ENCODE peak calls at places on chromosomes 16 and 17, in seven cellular contexts. D, M, B, O, V, G and C are unnamed samples. For H3K4me1, the result is how much of the 10 kb centered on the place peaks cover.

GRCh38 chr17:62565817-62566216 is 61.7 kb upstream of the MRC2 start:
- DNase-seq in D (no peak), M (no peak), B (no peak), O (no peak), V (no peak), G (no peak), C (no peak)

GRCh38 chr17:67855504-67856324 is 30.4 kb downstream of the BPTF start:
- DNase-seq in D (no peak), M (no peak), B (no peak), O (no peak), V (no peak), G (no peak), C (no peak)

GRCh38 chr16:11624645-11625607 is 38.2 kb upstream of the LITAF start:
- DNase-seq in D (peak), M (no peak), B (no peak), O (no peak), V (no peak), G (no peak), C (no peak)

GRCh38 chr17:54992797-54993639 is 24.5 kb downstream of the STXBP4 start:
- DNase-seq in D (no peak), M (no peak), B (no peak), O (no peak), V (no peak), G (peak), C (peak)

GRCh38 chr16:19136549-19137196 is 22.9 kb downstream of the ITPRIPL2 start:
- DNase-seq in D (peak), M (peak), B (peak), O (no peak), V (no peak), G (no peak), C (no peak)

GRCh38 chr16:48511071-48511540 is 98.9 kb downstream of the N4BP1 start:
- DNase-seq in D (no peak), M (peak), B (no peak), O (peak), V (no peak), G (no peak), C (no peak)

GRCh38 chr17:1006054-1006453 is 9.1 kb downstream of the TIMM22 start:
- DNase-seq in D (no peak), M (no peak), B (peak), O (peak), V (no peak), G (no peak), C (peak)

GRCh38 chr17:74484066-74484465 is 17.6 kb downstream of the CD300A start:
- DNase-seq in D (peak), M (no peak), B (no peak), O (no peak), V (no peak), G (no peak), C (no peak)

GRCh38 chr16:87138316-87138715 is 178.9 kb downstream of the C16orf95 start:
- DNase-seq in D (no peak), M (peak), B (no peak), O (peak), V (no peak), G (no peak), C (no peak)

GRCh38 chr17:43774304-43775250 is 4.2 kb downstream of the DUSP3 start:
- DNase-seq in D (no peak), M (no peak), B (no peak), O (peak), V (no peak), G (no peak), C (no peak)

GRCh38 chr17:57987582-57988300 is at the start of gene VEZF1:
- DNase-seq in D (peak), M (peak), B (peak), O (peak), V (no peak), G (peak), C (peak)

GRCh38 chr16:19137201-19137601 is 23.4 kb downstream of the ITPRIPL2 start:
- DNase-seq in D (no peak), M (no peak), B (no peak), O (no peak), V (no peak), G (no peak), C (peak)

GRCh38 chr17:19727466-19728113 is 11.2 kb upstream of the SLC47A2 start:
- DNase-seq in D (peak), M (peak), B (peak), O (no peak), V (no peak), G (no peak), C (peak)

GRCh38 chr17:73365934-73366623 is 54.3 kb upstream of the CDC42EP4 start:
- DNase-seq in D (peak), M (no peak), B (no peak), O (no peak), V (no peak), G (no peak), C (no peak)

DNA sequence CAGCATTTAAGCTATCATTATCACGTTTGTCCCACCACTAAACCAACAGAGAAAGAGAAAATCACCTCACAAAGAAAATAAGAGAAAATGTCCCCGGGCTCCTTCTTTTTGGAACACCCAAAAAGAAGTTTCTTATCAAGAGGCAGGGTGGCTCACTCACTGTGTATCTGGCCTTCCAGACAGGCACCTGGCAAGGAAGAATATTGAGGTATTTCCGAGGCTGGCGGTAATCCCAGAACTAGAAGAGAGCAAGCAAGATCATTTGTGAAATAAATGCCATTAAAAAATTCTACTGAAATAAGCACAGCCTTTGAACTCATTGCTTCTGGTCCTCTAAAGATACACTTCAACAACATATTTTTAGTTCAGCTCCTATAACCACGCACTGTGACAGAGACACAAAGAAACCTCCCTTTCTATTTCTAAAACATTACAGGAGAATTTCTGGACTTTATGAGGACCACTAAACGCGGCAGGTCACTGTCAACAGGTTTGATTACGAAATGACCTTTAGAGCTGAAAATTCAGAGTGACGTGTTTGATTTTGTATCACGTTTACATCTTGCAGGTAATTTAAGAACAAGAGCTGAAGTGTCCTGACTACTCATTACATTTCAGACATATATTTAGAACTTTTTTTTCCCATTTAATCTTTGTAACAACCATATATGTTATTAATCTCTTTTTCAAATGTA is 61.0 kb downstream of the WDR59 start:
- DNase-seq in D (peak), M (no peak), B (no peak), O (no peak), V (no peak), G (no peak), C (peak)
- TF ChIP-seq POLR2AphosphoS5 in D (no peak), M (no peak), B (no peak), O (no peak), V (no peak), G (no peak), C (peak)

DNA sequence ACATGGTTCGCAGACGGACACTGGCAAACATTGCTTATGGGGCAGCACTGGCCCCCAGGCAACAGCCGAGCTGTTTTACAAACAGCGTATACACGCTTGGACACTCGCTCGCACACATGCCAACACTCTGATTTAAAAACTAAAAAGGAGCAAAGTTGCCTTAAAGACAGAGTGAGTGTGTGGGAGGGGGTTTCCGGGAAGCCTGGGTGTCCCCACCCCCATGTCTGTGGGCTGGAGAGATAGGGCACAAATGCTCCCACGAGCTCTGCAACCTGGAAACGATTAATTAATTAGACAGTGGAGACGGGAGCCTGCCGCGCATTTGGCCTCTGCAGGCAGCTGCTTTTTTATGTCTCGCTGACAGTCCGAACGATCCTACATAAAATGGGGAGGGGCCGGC is 107.9 kb upstream of the ZNF469 start:
- DNase-seq in D (no peak), M (peak), B (no peak), O (peak), V (no peak), G (no peak), C (no peak)
- H3K27ac ChIP-seq in D (no peak), M (no peak), B (no peak), O (no peak), V (no peak), G (no peak), C (no peak)

GRCh38 chr17:21210411-21211076 is 3.4 kb downstream of the TMEM11 start:
- DNase-seq in D (peak), M (no peak), B (peak), O (no peak), V (no peak), G (no peak), C (no peak)
- H3K4me1 ChIP-seq in D (half or more), M (under half), B (half or more), O (under half), V (under half), G (under half), C (under half)

GRCh38 chr16:65120811-65121721 is 797 bp downstream of the CDH11 start:
- DNase-seq in D (no peak), M (peak), B (no peak), O (peak), V (no peak), G (no peak), C (no peak)
- TF ChIP-seq POLR2AphosphoS5 in D (no peak), M (no peak), B (peak), O (peak), V (no peak), G (no peak), C (no peak)

DNA sequence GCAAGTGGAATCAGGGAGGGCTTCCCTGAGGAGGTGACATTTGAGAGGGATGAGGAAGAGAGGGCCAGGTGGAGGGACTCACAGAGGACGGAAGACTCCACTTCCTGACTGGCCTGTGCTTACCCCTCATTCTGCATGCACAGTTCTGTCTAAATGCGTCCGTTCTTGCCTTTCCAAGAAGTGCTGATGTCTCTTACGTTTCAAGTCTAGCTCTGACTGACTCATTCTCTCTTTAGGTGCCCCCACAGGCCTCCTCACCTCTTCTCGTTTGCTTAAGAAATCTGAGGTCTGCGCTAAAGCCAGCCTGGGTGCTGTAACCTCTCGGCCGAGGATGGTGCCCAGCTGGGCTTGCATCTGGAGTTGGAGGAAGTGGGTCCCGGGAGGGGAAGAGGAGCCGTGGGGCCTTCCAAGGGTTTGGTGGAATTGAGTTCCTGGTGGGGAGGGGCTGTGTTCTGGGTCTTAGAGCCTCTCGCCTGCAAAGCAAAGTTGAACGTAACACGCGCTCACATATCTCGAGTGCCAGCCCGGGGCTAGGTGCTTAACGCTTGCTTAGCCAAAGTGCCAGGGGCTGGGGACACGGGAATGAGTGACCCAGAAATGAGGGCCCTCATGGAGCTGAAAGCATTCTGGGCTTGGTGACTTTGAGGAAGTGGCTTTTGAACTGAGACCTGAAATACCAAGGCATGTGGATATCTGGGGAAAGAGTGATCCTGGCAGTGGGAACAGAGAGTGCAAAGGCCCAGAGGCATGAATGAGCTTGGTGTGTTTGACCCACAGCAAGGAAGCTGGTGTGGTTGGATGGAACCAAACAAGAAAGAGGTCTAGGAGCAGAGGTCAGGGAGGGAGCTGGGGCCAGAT is 4.9 kb downstream of the IL4R start:
- DNase-seq in D (peak), M (peak), B (peak), O (peak), V (no peak), G (no peak), C (no peak)
- H3K27ac ChIP-seq in D (peak), M (peak), B (peak), O (peak), V (no peak), G (no peak), C (peak)

DNA sequence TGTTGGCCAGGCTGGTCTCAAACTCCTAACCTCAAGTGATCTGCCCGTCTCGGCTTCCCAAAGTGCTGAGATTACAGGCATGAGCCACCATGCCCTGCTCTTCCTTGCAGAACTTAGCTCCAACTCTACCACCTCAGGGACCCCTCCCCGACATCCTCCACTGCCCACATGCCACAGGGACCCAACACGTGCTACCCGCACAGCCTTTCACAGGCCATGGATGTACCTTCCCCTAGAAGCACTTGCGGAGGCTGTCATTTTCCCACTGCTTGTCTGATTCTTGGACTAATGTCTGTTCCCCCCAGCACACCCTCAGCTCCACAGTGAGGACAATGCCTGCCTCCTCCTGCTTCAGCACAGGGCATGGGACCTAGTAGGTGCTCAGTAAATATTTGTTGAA is 147.4 kb downstream of the ZNF423 start:
- DNase-seq in D (no peak), M (no peak), B (no peak), O (no peak), V (no peak), G (no peak), C (no peak)
- H3K4me1 ChIP-seq in D (under half), M (under half), B (under half), O (under half), V (under half), G (under half), C (under half)